ENCODE peak calls at places on chromosomes 5 and 9, in four cellular contexts. One of them, this sample, is unnamed.
A peak's percentile ranks its signal among the peaks of the same experiment; 100 is the strongest.

GRCh38 chr9:78811562-78812276 is 514.8 kb downstream of the PSAT1 start:
- DNase-seq in tibial nerve: no peak
- DNase-seq in spleen: no peak
- DNase-seq in transverse colon: no peak
- DNase-seq in this sample: no peak

GRCh38 chr9:20357207-20357503 is 265.1 kb downstream of the MLLT3 start:
- DNase-seq in transverse colon: no peak
- DNase-seq in spleen: no peak
- DNase-seq in tibial nerve: no peak
- DNase-seq in this sample: no peak

GRCh38 chr9:133204335-133204992 is 4.6 kb downstream of the OBP2B start:
- DNase-seq in tibial nerve: no peak
- DNase-seq in transverse colon: no peak
- DNase-seq in spleen: peak; percentile 45
- DNase-seq in this sample: peak; percentile 35

GRCh38 chr5:176436641-176437040 is 11.5 kb upstream of the FAF2 start:
- DNase-seq in tibial nerve: no peak
- DNase-seq in transverse colon: no peak
- DNase-seq in spleen: no peak
- DNase-seq in this sample: no peak

GRCh38 chr9:124673063-124673462 is 98.0 kb downstream of the NR6A1 start:
- DNase-seq in tibial nerve: no peak
- DNase-seq in spleen: no peak
- DNase-seq in transverse colon: no peak
- DNase-seq in this sample: no peak

GRCh38 chr5:123278284-123278683 is 144.9 kb downstream of the CEP120 start:
- DNase-seq in tibial nerve: no peak
- DNase-seq in transverse colon: no peak
- DNase-seq in spleen: no peak
- DNase-seq in this sample: no peak

GRCh38 chr9:130986311-130986940 is 22.5 kb upstream of the LAMC3 start:
- DNase-seq in spleen: no peak
- DNase-seq in tibial nerve: no peak
- DNase-seq in transverse colon: no peak
- DNase-seq in this sample: no peak

GRCh38 chr9:25396828-25397227 is 281.4 kb downstream of the TUSC1 start:
- DNase-seq in transverse colon: no peak
- DNase-seq in spleen: no peak
- DNase-seq in tibial nerve: no peak
- DNase-seq in this sample: no peak

GRCh38 chr5:132376694-132377641 is 7.5 kb downstream of the SLC22A5 start:
- DNase-seq in transverse colon: no peak
- DNase-seq in tibial nerve: no peak
- DNase-seq in spleen: no peak
- DNase-seq in this sample: no peak

GRCh38 chr5:109028608-109029299 is 281.1 kb downstream of the FER start:
- DNase-seq in transverse colon: no peak
- DNase-seq in tibial nerve: no peak
- DNase-seq in spleen: no peak
- DNase-seq in this sample: no peak

GRCh38 chr9:92774274-92774673 is 9.6 kb upstream of the BICD2 start:
- DNase-seq in spleen: no peak
- DNase-seq in transverse colon: no peak
- DNase-seq in tibial nerve: no peak
- DNase-seq in this sample: no peak

GRCh38 chr5:103667068-103667467 is 104.5 kb upstream of the NUDT12 start:
- DNase-seq in tibial nerve: no peak
- DNase-seq in transverse colon: no peak
- DNase-seq in spleen: no peak
- DNase-seq in this sample: no peak

GRCh38 chr5:16690243-16690839 is 73.5 kb upstream of the RETREG1 start:
- DNase-seq in transverse colon: no peak
- DNase-seq in tibial nerve: no peak
- DNase-seq in spleen: no peak
- DNase-seq in this sample: no peak

GRCh38 chr5:54658014-54658413 is 140.5 kb downstream of the SNX18 start:
- DNase-seq in transverse colon: no peak
- DNase-seq in spleen: no peak
- DNase-seq in tibial nerve: no peak
- DNase-seq in this sample: no peak

GRCh38 chr5:64872044-64872443 is 103.3 kb downstream of the CWC27 start:
- DNase-seq in spleen: no peak
- DNase-seq in tibial nerve: no peak
- DNase-seq in transverse colon: no peak
- DNase-seq in this sample: no peak

GRCh38 chr9:13478637-13479036 is 199.1 kb upstream of the MPDZ start:
- DNase-seq in spleen: no peak
- DNase-seq in transverse colon: no peak
- DNase-seq in tibial nerve: no peak
- DNase-seq in this sample: no peak

GRCh38 chr9:78144663-78145377 is 91.1 kb upstream of the CEP78 start:
- DNase-seq in spleen: no peak
- DNase-seq in transverse colon: no peak
- DNase-seq in tibial nerve: no peak
- DNase-seq in this sample: no peak

GRCh38 chr5:1190915-1191314 is 10.5 kb upstream of the SLC6A19 start:
- DNase-seq in spleen: no peak
- DNase-seq in tibial nerve: no peak
- DNase-seq in transverse colon: no peak
- DNase-seq in this sample: no peak

GRCh38 chr9:6413365-6414263 is 615 bp downstream of the UHRF2 start:
- DNase-seq in spleen: peak; percentile 93
- DNase-seq in tibial nerve: no peak
- DNase-seq in transverse colon: peak; percentile 41
- DNase-seq in this sample: no peak

DNA sequence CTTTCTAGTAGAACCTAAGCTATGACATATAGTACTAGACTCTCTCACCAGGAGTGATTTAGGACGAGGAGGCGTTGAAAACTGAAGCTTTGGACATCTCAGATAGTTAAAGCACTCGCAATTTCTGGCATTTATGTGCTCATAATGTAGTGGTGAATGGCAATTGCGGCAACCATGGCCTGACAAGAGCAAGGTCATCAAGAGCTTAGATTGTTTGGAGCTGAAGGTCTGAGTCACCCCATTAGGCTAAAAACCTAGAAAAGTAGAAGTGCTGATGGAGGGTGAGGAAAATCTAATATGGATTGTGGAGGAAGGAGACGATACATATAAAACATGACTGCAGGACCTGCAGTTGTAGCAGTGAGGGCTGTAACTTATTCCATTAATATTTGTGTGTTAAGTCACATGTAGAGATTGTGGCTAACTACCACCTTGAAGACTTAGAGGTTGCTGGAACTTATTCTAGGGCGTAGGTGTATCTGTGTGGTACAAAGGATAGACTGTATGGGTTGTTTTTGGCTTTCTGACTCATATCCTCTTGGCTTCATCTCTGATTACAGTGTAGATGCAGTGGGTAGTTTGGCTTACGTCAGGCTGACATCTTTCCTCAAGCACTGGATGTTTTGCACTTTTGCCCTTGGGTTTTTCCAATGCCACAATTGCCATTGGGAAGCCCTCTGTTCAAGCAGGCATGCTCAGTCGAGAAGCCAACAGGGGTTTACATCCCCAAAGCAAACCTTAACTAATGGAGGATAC is 138.9 kb upstream of the CDKN2B start:
- DNase-seq in spleen: no peak
- DNase-seq in tibial nerve: no peak
- DNase-seq in transverse colon: no peak
- DNase-seq in this sample: no peak
- TF ChIP-seq POLR2A in spleen: no peak
- TF ChIP-seq POLR2A in tibial nerve: no peak
- TF ChIP-seq POLR2A in transverse colon: no peak
- TF ChIP-seq POLR2A in this sample: no peak

DNA sequence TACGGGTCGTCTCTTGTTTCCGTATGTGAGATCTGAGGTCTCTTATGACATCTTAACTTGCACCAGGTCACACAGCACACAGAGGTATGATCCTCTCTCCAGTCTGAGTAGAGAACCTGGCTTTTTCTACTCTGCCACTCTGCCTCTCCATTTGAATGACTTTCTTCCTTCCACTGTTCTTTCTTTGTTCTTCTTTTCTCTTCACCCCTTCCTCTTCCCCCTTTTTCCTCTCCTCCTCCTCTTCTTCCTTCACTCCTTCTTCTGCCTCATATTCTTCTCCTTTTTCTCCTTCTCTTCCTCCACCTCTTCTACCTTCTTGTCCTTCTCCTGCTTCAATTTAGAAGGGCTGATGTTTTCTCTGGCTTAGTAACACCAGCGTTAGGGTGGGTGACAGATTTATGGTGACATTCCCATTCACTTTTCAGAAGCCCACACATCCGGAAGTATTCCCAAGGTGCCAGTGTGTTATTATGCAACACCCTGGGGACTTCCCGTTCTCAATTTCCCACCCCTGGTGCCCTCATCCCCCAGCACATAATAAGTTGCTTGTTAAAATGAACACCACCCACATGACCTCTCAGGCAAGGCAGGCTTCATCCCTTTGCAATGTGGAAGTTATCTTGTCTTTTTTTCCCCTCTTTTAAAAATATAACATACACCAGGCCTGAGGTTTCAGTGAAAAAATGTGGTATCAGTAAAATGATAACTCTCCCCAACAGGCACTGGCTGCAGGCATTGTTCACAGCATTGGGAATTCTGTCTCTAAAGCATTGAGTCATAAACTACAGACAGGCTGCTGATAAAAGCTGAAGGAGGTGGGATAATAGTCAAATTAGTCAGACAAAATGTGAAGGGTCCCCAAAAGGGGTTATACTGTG is 122.1 kb downstream of the PAPPA start:
- DNase-seq in spleen: no peak
- DNase-seq in transverse colon: no peak
- DNase-seq in tibial nerve: no peak
- DNase-seq in this sample: no peak
- H3K27ac ChIP-seq in spleen: no peak overlapping the region
- H3K27ac ChIP-seq in transverse colon: no peak overlapping the region
- H3K27ac ChIP-seq in tibial nerve: no peak overlapping the region
- H3K27ac ChIP-seq in this sample: no peak overlapping the region

DNA sequence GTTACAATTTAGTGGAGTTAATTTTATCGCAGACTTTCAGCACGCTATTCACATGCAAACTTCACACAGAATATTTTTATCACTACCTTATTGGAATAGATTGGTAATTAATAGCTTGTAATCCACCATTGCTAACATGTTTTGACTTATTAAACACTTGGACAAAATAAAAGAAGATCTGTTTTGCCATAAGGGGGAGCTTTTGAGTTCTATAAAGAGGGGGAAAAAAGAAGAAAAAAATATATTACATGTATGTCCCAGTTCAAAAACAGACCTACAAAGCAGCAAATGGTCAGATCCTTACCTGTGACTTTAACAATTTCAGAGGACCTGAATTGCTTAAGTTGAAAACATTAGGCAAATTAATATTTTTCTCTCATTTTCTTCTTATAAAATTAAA is 1.2 kb upstream of the PAPPA start:
- DNase-seq in transverse colon: no peak
- DNase-seq in spleen: no peak
- DNase-seq in tibial nerve: no peak
- DNase-seq in this sample: no peak
- TF ChIP-seq CTCF in transverse colon: no peak
- TF ChIP-seq CTCF in spleen: no peak
- TF ChIP-seq CTCF in tibial nerve: peak; percentile 32
- TF ChIP-seq CTCF in this sample: no peak

DNA sequence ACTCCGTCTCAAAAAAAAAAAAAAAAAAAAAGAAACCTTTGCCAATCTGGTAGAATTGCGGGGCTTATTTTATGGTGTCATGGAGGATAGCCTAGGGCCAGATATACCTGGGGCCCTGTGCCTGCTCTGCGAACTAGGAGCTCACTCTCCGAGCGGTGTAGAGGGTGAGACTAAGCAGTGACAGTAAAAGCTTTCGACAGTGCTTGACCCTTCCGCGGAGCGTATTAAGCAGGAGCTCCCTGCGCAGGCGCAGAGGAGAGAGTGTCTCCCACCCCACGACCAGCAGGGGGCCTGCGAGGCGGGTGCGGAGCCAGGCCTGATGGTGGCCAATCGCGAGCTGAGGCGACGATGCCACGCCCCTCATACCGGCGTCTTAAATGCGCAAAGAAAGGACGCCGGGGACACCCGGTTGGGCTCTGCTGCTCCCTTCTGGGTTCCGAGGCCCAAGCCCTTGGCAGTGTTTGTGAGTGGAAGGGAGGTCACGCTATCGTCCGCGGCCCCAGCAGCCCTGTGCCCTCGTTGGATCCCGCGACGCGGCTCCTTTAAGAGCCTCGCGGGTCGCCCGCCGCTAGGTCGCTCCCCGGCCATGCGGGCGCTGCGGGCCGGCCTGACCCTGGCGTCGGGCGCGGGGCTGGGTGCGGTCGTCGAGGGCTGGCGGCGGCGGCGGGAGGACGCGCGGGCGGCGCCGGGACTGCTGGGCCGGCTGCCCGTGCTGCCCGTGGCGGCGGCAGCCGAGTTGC is at the start of gene ENDOG:
- DNase-seq in tibial nerve: peak; percentile 96
- DNase-seq in transverse colon: peak; percentile 99
- DNase-seq in spleen: peak; percentile 99
- DNase-seq in this sample: peak; percentile 98
- TF ChIP-seq POLR2A in tibial nerve: peak; percentile 58
- TF ChIP-seq POLR2A in transverse colon: peak; percentile 76
- TF ChIP-seq POLR2A in spleen: peak; percentile 24
- TF ChIP-seq POLR2A in this sample: peak; percentile 97

GRCh38 chr5:79691007-79691406 is 1.4 kb downstream of the CMYA5 start:
- DNase-seq in tibial nerve: no peak
- DNase-seq in transverse colon: no peak
- DNase-seq in spleen: no peak
- DNase-seq in this sample: no peak
- H3K27ac ChIP-seq in tibial nerve: no peak overlapping the region
- H3K27ac ChIP-seq in transverse colon: no peak overlapping the region
- H3K27ac ChIP-seq in spleen: no peak overlapping the region
- H3K27ac ChIP-seq in this sample: peak overlapping the region; percentile 94

DNA sequence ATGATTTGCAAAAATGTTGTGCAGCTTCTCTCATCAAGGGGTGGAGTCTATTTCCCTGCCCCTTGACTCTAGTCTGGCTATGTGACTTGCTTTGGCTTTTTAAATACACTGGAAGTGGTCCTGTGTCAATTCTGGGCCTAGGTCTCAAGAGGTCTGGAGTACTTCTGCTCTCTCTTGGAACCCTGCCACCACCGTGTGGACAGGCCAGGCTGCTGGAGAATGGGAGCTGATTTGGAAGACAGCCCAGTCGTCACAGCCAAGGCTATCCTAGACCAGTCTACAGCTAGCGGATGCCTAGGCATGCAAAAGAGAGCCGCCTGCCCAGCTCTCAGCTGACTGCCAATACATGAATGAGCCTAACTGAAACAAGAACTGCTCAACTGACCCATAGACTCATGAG is 56.7 kb upstream of the CLINT1 start:
- DNase-seq in spleen: peak; percentile 84
- DNase-seq in tibial nerve: peak; percentile 34
- DNase-seq in transverse colon: peak; percentile 70
- DNase-seq in this sample: peak; percentile 98
- TF ChIP-seq CTCF in spleen: no peak
- TF ChIP-seq CTCF in tibial nerve: no peak
- TF ChIP-seq CTCF in transverse colon: no peak
- TF ChIP-seq CTCF in this sample: no peak